ENCODE peak calls at places on chromosomes 4 and X, in six cellular contexts. Z is cardiac muscle cell, L is heart right ventricle, Y is A673, F is choroid plexus epithelial cell, O is GM10248. I is an unnamed sample.

GRCh38 chr4:155514628-155515027 is 137.9 kb upstream of the MAP9 start:
- DNase-seq in Z (no peak), L (no peak), Y (no peak), F (no peak), O (no peak), I (no peak)

GRCh38 chrX:95764972-95765451 is 919.6 kb upstream of the DIAPH2 start:
- DNase-seq in Z (peak), L (no peak), Y (peak), F (peak), O (peak), I (no peak)

GRCh38 chr4:1382776-1383727 is 23.2 kb downstream of the NKX1-1 start:
- DNase-seq in Z (no peak), L (peak), Y (no peak), F (no peak), O (no peak), I (peak)

GRCh38 chr4:83810428-83810827 is 274.5 kb downstream of the GPAT3 start:
- DNase-seq in Z (no peak), L (no peak), Y (no peak), F (no peak), O (no peak), I (no peak)

GRCh38 chr4:48546336-48546735 is 56.3 kb downstream of the ZAR1 start:
- DNase-seq in Z (peak), L (no peak), Y (peak), F (peak), O (no peak), I (no peak)

GRCh38 chr4:42653606-42654560 is 3.0 kb downstream of the ATP8A1 start:
- DNase-seq in Z (no peak), L (no peak), Y (no peak), F (no peak), O (no peak), I (no peak)

GRCh38 chr4:169338246-169338645 is 67.5 kb upstream of the SH3RF1 start:
- DNase-seq in Z (no peak), L (no peak), Y (no peak), F (peak), O (no peak), I (no peak)

GRCh38 chrX:136585960-136586359 is 53.9 kb downstream of the VGLL1 start:
- DNase-seq in Z (no peak), L (no peak), Y (no peak), F (no peak), O (no peak), I (no peak)

GRCh38 chr4:16118090-16118489 is 34.3 kb upstream of the PROM1 start:
- DNase-seq in Z (no peak), L (no peak), Y (no peak), F (no peak), O (no peak), I (no peak)

GRCh38 chr4:5435201-5435600 is 273.2 kb downstream of the EVC2 start:
- DNase-seq in Z (no peak), L (no peak), Y (no peak), F (no peak), O (no peak), I (no peak)

GRCh38 chrX:134530845-134531244 is 70.9 kb downstream of the HPRT1 start:
- DNase-seq in Z (no peak), L (no peak), Y (no peak), F (no peak), O (no peak), I (no peak)

GRCh38 chr4:1410491-1411325 is 4.5 kb upstream of the NKX1-1 start:
- DNase-seq in Z (peak), L (peak), Y (peak), F (peak), O (no peak), I (peak)

GRCh38 chr4:105613326-105613725 is 60.9 kb downstream of the ARHGEF38 start:
- DNase-seq in Z (no peak), L (no peak), Y (peak), F (no peak), O (no peak), I (no peak)

GRCh38 chrX:100368167-100368566 is 41.9 kb downstream of the PCDH19 start:
- DNase-seq in Z (peak), L (no peak), Y (peak), F (peak), O (peak), I (no peak)

GRCh38 chr4:160423879-160424451 is 1321.1 kb downstream of the RAPGEF2 start:
- DNase-seq in Z (no peak), L (no peak), Y (peak), F (peak), O (no peak), I (no peak)

GRCh38 chr4:55297346-55297745 is 48.7 kb upstream of the SRD5A3 start:
- DNase-seq in Z (no peak), L (no peak), Y (no peak), F (peak), O (no peak), I (no peak)

GRCh38 chr4:6152879-6153705 is 47.3 kb downstream of the JAKMIP1 start:
- DNase-seq in Z (no peak), L (no peak), Y (no peak), F (no peak), O (no peak), I (no peak)

GRCh38 chrX:129665916-129666644 is 11.3 kb upstream of the APLN start:
- DNase-seq in Z (no peak), L (no peak), Y (peak), F (peak), O (no peak), I (no peak)

GRCh38 chrX:143894938-143895337 is 11.1 kb downstream of the UBE2NL start:
- DNase-seq in Z (no peak), L (no peak), Y (no peak), F (no peak), O (no peak), I (no peak)

GRCh38 chrX:22818061-22818460 is 181.7 kb upstream of the DDX53 start:
- DNase-seq in Z (no peak), L (no peak), Y (no peak), F (no peak), O (no peak), I (no peak)

GRCh38 chr4:177410566-177410965 is 31.7 kb downstream of the AGA start:
- DNase-seq in Z (no peak), L (no peak), Y (no peak), F (no peak), O (no peak), I (no peak)

DNA sequence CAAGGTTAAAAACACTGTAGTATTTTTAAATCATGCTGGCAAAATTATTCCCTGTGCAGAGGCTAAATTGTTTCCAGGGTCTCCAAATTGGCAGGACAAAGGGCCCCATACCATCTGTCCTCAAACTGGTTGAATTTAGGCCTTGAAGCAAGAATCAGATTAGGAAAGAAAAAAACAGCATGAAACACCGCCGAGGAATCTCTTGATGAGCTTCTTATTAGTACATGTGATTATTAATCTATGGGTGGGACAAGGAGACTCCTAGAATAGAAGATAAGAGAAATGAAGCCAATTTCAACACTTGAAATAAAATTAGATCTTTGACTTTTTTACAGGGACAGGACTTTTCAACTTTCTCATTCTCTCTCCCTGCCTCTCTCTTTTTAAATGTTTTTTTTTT is 7.1 kb upstream of the CLNK start:
- DNase-seq in Z (no peak), L (no peak), Y (no peak), F (no peak), O (no peak), I (no peak)
- TF ChIP-seq CTCF in Z (no peak), L (no peak), Y (no peak), F (no peak), O (no peak), I (no peak)

GRCh38 chr4:67721770-67722597 is 21.0 kb upstream of the UBA6 start:
- DNase-seq in Z (no peak), L (no peak), Y (no peak), F (peak), O (no peak), I (no peak)

GRCh38 chr4:67725981-67726380 is 25.0 kb upstream of the UBA6 start:
- DNase-seq in Z (no peak), L (no peak), Y (no peak), F (peak), O (no peak), I (no peak)

GRCh38 chr4:67721317-67721769 is 20.4 kb upstream of the UBA6 start:
- DNase-seq in Z (no peak), L (no peak), Y (no peak), F (no peak), O (no peak), I (no peak)

GRCh38 chr4:67725132-67725531 is 24.2 kb upstream of the UBA6 start:
- DNase-seq in Z (no peak), L (no peak), Y (no peak), F (no peak), O (no peak), I (no peak)

GRCh38 chr4:67723949-67724348 is 23.0 kb upstream of the UBA6 start:
- DNase-seq in Z (no peak), L (no peak), Y (no peak), F (no peak), O (no peak), I (no peak)
- TF ChIP-seq CTCF in Z (peak), L (no peak), Y (peak), F (peak), O (no peak), I (no peak)

DNA sequence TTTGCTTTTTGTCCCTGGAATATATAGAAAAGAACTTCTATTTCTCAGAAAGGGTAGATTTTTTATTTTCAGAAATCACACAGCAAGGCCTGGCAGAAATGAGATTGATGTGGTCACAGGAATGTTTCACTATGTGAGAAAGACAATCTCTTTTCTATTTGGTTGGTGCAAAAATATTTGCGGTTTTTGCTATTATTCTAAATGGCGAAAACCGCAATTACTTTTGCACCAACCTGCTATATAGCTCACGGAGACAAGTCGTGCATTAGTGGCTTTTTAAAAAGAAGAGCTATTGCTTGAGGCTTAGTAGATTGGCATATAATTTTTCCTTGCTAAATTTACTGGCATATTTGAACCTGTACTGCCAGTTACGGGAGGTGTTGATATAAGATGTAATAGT is 100.4 kb downstream of the ITM2A start:
- DNase-seq in Z (no peak), L (no peak), Y (no peak), F (no peak), O (no peak), I (no peak)
- TF ChIP-seq CTCF in Z (no peak), L (no peak), Y (no peak), F (no peak), O (no peak), I (no peak)

GRCh38 chr4:111475696-111476095 is 669.6 kb upstream of the FAM241A start:
- DNase-seq in Z (no peak), L (no peak), Y (no peak), F (no peak), O (no peak), I (no peak)

DNA sequence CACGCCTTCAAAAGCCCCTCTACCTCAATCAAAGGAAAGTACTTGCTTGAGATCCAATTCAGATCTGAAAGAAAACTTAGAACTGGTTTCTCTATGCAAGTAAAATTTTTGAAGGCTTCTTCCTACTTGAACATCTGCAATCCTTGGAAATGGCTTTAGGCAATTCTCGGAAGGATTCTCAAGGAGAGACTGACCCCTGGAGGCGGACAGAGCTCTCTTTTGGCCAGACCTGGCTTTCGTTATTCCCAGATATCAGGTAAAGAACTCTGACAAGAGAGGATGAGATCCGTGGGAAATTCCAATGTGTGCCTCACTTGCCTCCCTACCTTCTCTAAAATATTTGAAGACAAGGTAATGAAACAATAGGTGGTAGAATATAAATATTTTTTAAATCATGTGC is 670.3 kb upstream of the FAM241A start:
- DNase-seq in Z (peak), L (no peak), Y (peak), F (peak), O (no peak), I (peak)
- TF ChIP-seq CTCF in Z (peak), L (peak), Y (peak), F (peak), O (peak), I (peak)

GRCh38 chr4:153218961-153219360 is 14.7 kb downstream of the TRIM2 start:
- DNase-seq in Z (no peak), L (no peak), Y (no peak), F (no peak), O (no peak), I (no peak)
- TF ChIP-seq CTCF in Z (no peak), L (no peak), Y (no peak), F (no peak), O (no peak), I (no peak)

GRCh38 chrX:131621650-131622049 is 77.8 kb downstream of the OR13H1 start:
- DNase-seq in Z (no peak), L (no peak), Y (no peak), F (no peak), O (no peak), I (no peak)

DNA sequence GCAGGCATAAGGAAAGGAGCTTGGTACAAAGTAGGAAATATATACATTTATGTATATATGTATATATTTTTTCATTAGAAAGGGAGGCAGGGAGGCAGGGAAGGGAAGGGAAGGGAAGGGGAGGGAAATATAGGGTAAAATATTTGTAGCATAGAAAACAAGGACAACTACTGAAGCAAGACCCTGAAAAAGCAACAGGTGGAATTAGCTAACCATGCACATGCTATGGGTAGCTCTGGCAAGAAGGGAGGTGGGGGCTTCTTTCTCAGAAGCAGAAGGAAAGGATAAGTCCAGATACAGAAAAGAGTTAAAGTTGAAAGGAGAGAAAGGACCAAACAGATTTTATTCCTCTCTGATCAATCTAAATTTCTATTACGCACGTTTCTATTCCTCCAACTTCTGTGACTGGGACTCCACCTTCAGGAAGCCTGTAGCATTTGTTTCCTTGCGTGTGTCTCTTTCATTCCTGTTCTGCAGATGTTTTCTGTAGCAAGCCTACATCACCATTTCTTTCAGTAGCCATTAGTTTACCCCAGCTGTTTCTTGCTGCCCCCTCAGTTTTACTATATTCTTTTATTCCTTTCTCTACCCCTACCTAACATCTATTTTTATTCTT is 82.9 kb downstream of the OR13H1 start:
- DNase-seq in Z (peak), L (no peak), Y (peak), F (peak), O (no peak), I (no peak)
- TF ChIP-seq CTCF in Z (peak), L (peak), Y (peak), F (no peak), O (no peak), I (peak)

GRCh38 chr4:75432683-75433082 is 81.5 kb downstream of the RCHY1 start:
- DNase-seq in Z (peak), L (no peak), Y (peak), F (peak), O (peak), I (no peak)
- TF ChIP-seq CTCF in Z (peak), L (no peak), Y (peak), F (peak), O (no peak), I (no peak)

DNA sequence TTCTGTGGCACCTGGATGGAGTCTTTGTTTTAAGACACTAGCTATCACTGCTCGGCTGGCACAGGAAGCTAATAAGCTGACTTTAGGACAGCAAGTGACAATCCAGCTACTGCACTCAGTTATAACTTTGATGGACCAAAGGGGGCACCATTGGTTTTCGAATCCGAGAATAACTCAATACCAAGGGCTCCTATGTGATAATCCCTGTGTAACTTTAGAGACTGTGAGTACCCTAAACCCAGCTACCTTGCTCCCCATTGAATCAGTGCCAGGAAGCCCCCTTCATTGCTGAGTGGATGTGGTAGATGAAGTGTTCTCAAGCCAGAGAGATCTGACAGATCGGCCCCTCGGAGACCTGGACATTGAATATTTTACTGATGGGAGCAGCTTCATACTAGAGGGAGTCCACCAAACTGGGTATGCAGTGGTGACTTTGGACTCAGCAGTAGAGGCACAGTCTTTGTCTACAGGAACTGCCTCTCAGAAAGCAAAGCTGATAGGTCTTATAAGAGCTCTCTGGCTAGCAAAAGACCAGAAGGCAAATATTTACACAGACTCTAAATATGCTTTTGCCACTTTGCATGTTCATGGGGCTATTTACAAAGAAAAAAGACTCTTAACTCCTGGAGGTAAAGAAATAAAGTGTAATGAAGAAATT is 35.5 kb upstream of the UGT2B7 start:
- DNase-seq in Z (no peak), L (no peak), Y (peak), F (peak), O (no peak), I (no peak)
- TF ChIP-seq CTCF in Z (no peak), L (no peak), Y (no peak), F (peak), O (no peak), I (no peak)

DNA sequence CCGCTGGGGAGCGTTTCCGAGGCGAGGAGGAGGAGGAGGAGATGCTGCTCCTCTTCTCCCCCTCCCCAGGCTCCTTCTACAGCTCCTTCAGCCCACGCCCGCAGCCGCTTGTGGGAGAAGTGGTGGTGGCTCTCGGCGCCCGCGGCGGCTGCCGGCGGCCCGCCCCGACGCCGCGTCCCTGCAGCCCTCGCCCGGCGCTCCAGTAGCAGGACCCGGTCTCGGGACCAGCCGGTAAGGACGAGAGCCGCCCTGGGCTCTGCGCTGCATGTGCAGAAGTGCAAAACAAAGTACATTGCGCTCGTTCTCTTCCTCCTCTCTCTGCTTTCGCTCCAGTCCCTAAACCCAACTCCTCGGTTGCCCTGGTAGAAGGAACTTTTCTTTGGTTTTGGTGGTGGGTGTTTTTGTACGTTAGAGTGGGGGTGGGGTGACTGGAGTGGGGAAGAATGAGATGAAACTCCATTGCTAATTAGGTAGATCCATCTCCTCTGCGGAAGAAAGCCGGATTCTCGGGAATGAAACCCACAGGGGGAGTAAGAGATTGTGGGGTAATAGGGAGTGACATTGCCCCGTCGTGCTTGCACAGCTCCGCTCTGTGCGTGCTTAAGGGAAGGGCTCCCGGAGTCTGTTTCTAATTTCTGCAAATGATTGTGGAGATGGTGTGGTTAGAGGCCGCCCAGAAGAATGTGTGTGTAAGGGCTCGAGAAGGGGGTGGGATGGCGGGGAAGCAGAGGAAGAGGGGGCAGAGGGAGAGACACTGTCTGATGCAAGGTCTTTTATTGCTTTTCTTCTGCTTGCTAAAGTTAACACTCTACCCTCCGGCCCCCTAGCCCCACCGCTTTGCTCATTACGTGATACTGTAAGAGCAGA is 677 bp downstream of the PTPN13 start:
- DNase-seq in Z (peak), L (peak), Y (peak), F (peak), O (peak), I (peak)
- TF ChIP-seq CTCF in Z (peak), L (no peak), Y (peak), F (peak), O (no peak), I (no peak)

I was measured in mesothelial cell of epicardium.